ENCODE peak calls at places on chromosomes 3 and 15, in six cellular contexts. P is NCI-H1694 treated with DMSO at 0.1 percent for 48 hours; J is GM13976; Q is CD8-positive, alpha-beta T cell; D is naive thymus-derived CD4-positive, alpha-beta T cell; W is heart left ventricle. X is an unnamed sample.

GRCh38 chr15:100726426-100727190 is 124.2 kb downstream of the ASB7 start:
- DNase-seq in P (no peak), J (peak), Q (no peak), D (no peak), W (no peak), X (no peak)

GRCh38 chr3:101868534-101869464 is 19.5 kb downstream of the NFKBIZ start:
- DNase-seq in P (no peak), J (no peak), Q (no peak), D (no peak), W (peak), X (no peak)

GRCh38 chr3:6526861-6527260 is 334.1 kb upstream of the GRM7 start:
- DNase-seq in P (no peak), J (no peak), Q (no peak), D (no peak), W (no peak), X (no peak)

GRCh38 chr3:177982034-177982433 is 554.2 kb upstream of the KCNMB2 start:
- DNase-seq in P (no peak), J (no peak), Q (no peak), D (no peak), W (no peak), X (no peak)

GRCh38 chr15:100261302-100262240 is 80.2 kb downstream of the ADAMTS17 start:
- DNase-seq in P (no peak), J (no peak), Q (peak), D (no peak), W (no peak), X (no peak)

GRCh38 chr3:190429681-190430080 is 20.0 kb downstream of the TMEM207 start:
- DNase-seq in P (no peak), J (no peak), Q (no peak), D (no peak), W (no peak), X (no peak)

GRCh38 chr3:142664819-142665218 is 59.0 kb upstream of the TRPC1 start:
- DNase-seq in P (no peak), J (no peak), Q (no peak), D (no peak), W (no peak), X (no peak)

GRCh38 chr3:57079221-57079831 is 18.9 kb downstream of the SPATA12 start:
- DNase-seq in P (no peak), J (peak), Q (no peak), D (no peak), W (peak), X (peak)

GRCh38 chr15:36753173-36753572 is 173.7 kb downstream of the CDIN1 start:
- DNase-seq in P (no peak), J (no peak), Q (no peak), D (no peak), W (no peak), X (no peak)

GRCh38 chr15:22227961-22228762 is 147.8 kb downstream of the OR4M2 start:
- DNase-seq in P (no peak), J (no peak), Q (no peak), D (no peak), W (no peak), X (no peak)

GRCh38 chr3:16311960-16312451 is 47.0 kb downstream of the OXNAD1 start:
- DNase-seq in P (no peak), J (no peak), Q (peak), D (peak), W (peak), X (no peak)

GRCh38 chr15:101723161-101723873 is 956 bp downstream of the TARS3 start:
- DNase-seq in P (no peak), J (peak), Q (no peak), D (no peak), W (no peak), X (peak)

GRCh38 chr3:27560484-27561056 is 76.4 kb upstream of the SLC4A7 start:
- DNase-seq in P (no peak), J (no peak), Q (no peak), D (no peak), W (no peak), X (no peak)

GRCh38 chr15:89171136-89172072 is 50.0 kb downstream of the RLBP1 start:
- DNase-seq in P (peak), J (peak), Q (no peak), D (no peak), W (peak), X (peak)

GRCh38 chr15:101242160-101242998 is 9.5 kb downstream of the CHSY1 start:
- DNase-seq in P (peak), J (peak), Q (peak), D (peak), W (no peak), X (no peak)

GRCh38 chr15:60325905-60326304 is 71.9 kb downstream of the ANXA2 start:
- DNase-seq in P (no peak), J (no peak), Q (no peak), D (no peak), W (no peak), X (peak)

GRCh38 chr3:135040321-135041110 is 245.5 kb downstream of the EPHB1 start:
- DNase-seq in P (no peak), J (no peak), Q (no peak), D (no peak), W (no peak), X (no peak)

GRCh38 chr3:112303811-112304325 is 9.9 kb upstream of the SLC9C1 start:
- DNase-seq in P (no peak), J (peak), Q (peak), D (peak), W (no peak), X (no peak)

X was measured in NCI-H748 treated with DMSO at 0.1 percent for 48 hours.